ENCODE peak calls at places on chromosomes 16 and 17, in eight cellular contexts. V, X, U, C, B, S, K and T are unnamed samples.

GRCh38 chr17:74744714-74745547 is 3.5 kb upstream of the NHERF1 start:
- DNase-seq in V (peak; percentile 78), X (peak; percentile 82), U (peak; percentile 85), C (peak; percentile 80), B (peak; percentile 37), S (peak; percentile 81), K (peak; percentile 89), T (peak; percentile 88)

GRCh38 chr16:27526169-27526568 is 23.5 kb downstream of the GTF3C1 start:
- DNase-seq in V (no peak), X (no peak), U (no peak), C (no peak), B (no peak), S (no peak), K (peak; percentile 42), T (no peak)

GRCh38 chr16:47567321-47567720 is 106.2 kb downstream of the PHKB start:
- DNase-seq in V (no peak), X (no peak), U (no peak), C (no peak), B (no peak), S (no peak), K (no peak), T (no peak)

GRCh38 chr16:76854234-76854633 is 336.8 kb upstream of the MON1B start:
- DNase-seq in V (no peak), X (no peak), U (no peak), C (no peak), B (no peak), S (no peak), K (peak; percentile 13), T (no peak)

GRCh38 chr16:77905356-77905920 is 116.9 kb upstream of the CLEC3A start:
- DNase-seq in V (no peak), X (no peak), U (no peak), C (no peak), B (no peak), S (no peak), K (no peak), T (no peak)

GRCh38 chr17:71522383-71522782 is 598.4 kb upstream of the SOX9 start:
- DNase-seq in V (no peak), X (no peak), U (no peak), C (no peak), B (no peak), S (no peak), K (no peak), T (no peak)

GRCh38 chr17:74870512-74870911 is 2.3 kb downstream of the FDXR start:
- DNase-seq in V (no peak), X (no peak), U (no peak), C (no peak), B (no peak), S (peak; percentile 43), K (no peak), T (no peak)

GRCh38 chr16:67673712-67674580 is 7.3 kb downstream of the C16orf86 start:
- DNase-seq in V (no peak), X (no peak), U (no peak), C (no peak), B (no peak), S (no peak), K (peak; percentile 82), T (no peak)

GRCh38 chr16:85979605-85980004 is 80.6 kb downstream of the IRF8 start:
- DNase-seq in V (no peak), X (no peak), U (no peak), C (no peak), B (no peak), S (no peak), K (no peak), T (no peak)

GRCh38 chr17:49787932-49788442 is 494 bp upstream of the KAT7 start:
- DNase-seq in V (peak; percentile 20), X (no peak), U (no peak), C (no peak), B (no peak), S (no peak), K (peak; percentile 15), T (no peak)

GRCh38 chr17:7589891-7590611 is at the start of gene SOX15:
- DNase-seq in V (no peak), X (no peak), U (no peak), C (no peak), B (no peak), S (no peak), K (no peak), T (no peak)

GRCh38 chr17:31511176-31511540 is 119.7 kb downstream of the RAB11FIP4 start:
- DNase-seq in V (no peak), X (no peak), U (no peak), C (no peak), B (no peak), S (no peak), K (peak; percentile 74), T (peak; percentile 33)

GRCh38 chr17:50649042-50649908 is 14.6 kb downstream of the ABCC3 start:
- DNase-seq in V (no peak), X (no peak), U (no peak), C (no peak), B (no peak), S (no peak), K (no peak), T (no peak)

GRCh38 chr17:31629696-31630470 is 229.2 kb downstream of the COPRS start:
- DNase-seq in V (no peak), X (no peak), U (no peak), C (no peak), B (no peak), S (no peak), K (no peak), T (no peak)

GRCh38 chr17:47675380-47676198 is 18.4 kb upstream of the TBKBP1 start:
- DNase-seq in V (no peak), X (no peak), U (no peak), C (no peak), B (no peak), S (no peak), K (no peak), T (no peak)

GRCh38 chr17:12673788-12674187 is 8.1 kb downstream of the MYOCD start:
- DNase-seq in V (no peak), X (no peak), U (no peak), C (no peak), B (no peak), S (no peak), K (no peak), T (no peak)

GRCh38 chr16:483351-484075 is 44.0 kb upstream of the CAPN15 start:
- DNase-seq in V (no peak), X (no peak), U (no peak), C (no peak), B (no peak), S (no peak), K (no peak), T (no peak)

GRCh38 chr17:61235821-61236197 is 163.8 kb upstream of the TBX2 start:
- DNase-seq in V (no peak), X (no peak), U (no peak), C (no peak), B (no peak), S (no peak), K (no peak), T (no peak)

GRCh38 chr16:53912155-53912554 is 208.2 kb downstream of the FTO start:
- DNase-seq in V (peak; percentile 0), X (no peak), U (peak; percentile 35), C (no peak), B (no peak), S (no peak), K (no peak), T (peak; percentile 16)

GRCh38 chr16:69626256-69626655 is 60.5 kb downstream of the NFAT5 start:
- DNase-seq in V (no peak), X (no peak), U (no peak), C (no peak), B (no peak), S (no peak), K (no peak), T (no peak)

GRCh38 chr16:61289141-61289540 is 747.1 kb downstream of the CDH8 start:
- DNase-seq in V (no peak), X (no peak), U (no peak), C (no peak), B (no peak), S (no peak), K (no peak), T (no peak)

GRCh38 chr16:1763521-1764511 is 7.5 kb downstream of the NME3 start:
- DNase-seq in V (no peak), X (no peak), U (no peak), C (no peak), B (no peak), S (peak; percentile 45), K (no peak), T (no peak)

GRCh38 chr17:3681057-3681456 is 12.4 kb downstream of the EMC6 start:
- DNase-seq in V (no peak), X (no peak), U (no peak), C (no peak), B (no peak), S (no peak), K (no peak), T (no peak)

GRCh38 chr17:62848334-62848733 is 40.2 kb upstream of the MARCHF10 start:
- DNase-seq in V (no peak), X (no peak), U (no peak), C (no peak), B (no peak), S (no peak), K (no peak), T (no peak)

GRCh38 chr16:87344931-87345631 is 27.9 kb upstream of the C16orf95 start:
- DNase-seq in V (peak; percentile 11), X (peak; percentile 20), U (peak; percentile 40), C (peak; percentile 11), B (no peak), S (no peak), K (no peak), T (peak; percentile 6)

GRCh38 chr17:37087683-37088082 is 138.9 kb downstream of the AATF start:
- DNase-seq in V (no peak), X (no peak), U (no peak), C (no peak), B (no peak), S (no peak), K (no peak), T (no peak)

GRCh38 chr16:13529193-13529982 is 390.6 kb upstream of the ERCC4 start:
- DNase-seq in V (peak; percentile 2), X (no peak), U (no peak), C (no peak), B (no peak), S (no peak), K (no peak), T (no peak)

GRCh38 chr17:6463616-6464445 is 19.6 kb downstream of the PIMREG start:
- DNase-seq in V (no peak), X (no peak), U (no peak), C (no peak), B (no peak), S (no peak), K (no peak), T (no peak)

GRCh38 chr17:15436399-15437369 is 30.7 kb downstream of the CDRT4 start:
- DNase-seq in V (peak; percentile 21), X (no peak), U (peak; percentile 30), C (peak; percentile 7), B (no peak), S (peak; percentile 61), K (peak; percentile 40), T (peak; percentile 27)

GRCh38 chr16:58515871-58516767 is 802 bp downstream of the SETD6 start:
- DNase-seq in V (no peak), X (peak; percentile 17), U (peak; percentile 58), C (peak; percentile 47), B (no peak), S (no peak), K (peak; percentile 70), T (peak; percentile 58)

GRCh38 chr16:86682219-86682904 is 104.0 kb downstream of the FOXL1 start:
- DNase-seq in V (no peak), X (no peak), U (no peak), C (no peak), B (no peak), S (no peak), K (no peak), T (no peak)

GRCh38 chr16:51164167-51164566 is 13.1 kb upstream of the SALL1 start:
- DNase-seq in V (no peak), X (no peak), U (no peak), C (no peak), B (no peak), S (no peak), K (no peak), T (no peak)

GRCh38 chr16:82379601-82380000 is 209.6 kb upstream of the MPHOSPH6 start:
- DNase-seq in V (no peak), X (no peak), U (no peak), C (no peak), B (no peak), S (no peak), K (no peak), T (no peak)

GRCh38 chr16:66511615-66512500 is 38.1 kb downstream of the TK2 start:
- DNase-seq in V (no peak), X (no peak), U (no peak), C (no peak), B (no peak), S (peak; percentile 56), K (peak; percentile 66), T (no peak)